ENCODE peak calls at places on chromosome 20, in six cellular contexts. P is fibroblast of pulmonary artery, E is naive B cell, X is RCC 7860, W is iPS-NIHi11, S is tibial nerve. C is an unnamed sample.

GRCh38 chr20:40493551-40493950 is 195.5 kb downstream of the MAFB start:
- DNase-seq in P (no peak), E (no peak), X (no peak), W (no peak), S (no peak), C (no peak)

GRCh38 chr20:50868509-50869495 is 62.4 kb downstream of the ADNP start:
- DNase-seq in P (no peak), E (no peak), X (no peak), W (no peak), S (no peak), C (no peak)

GRCh38 chr20:47970282-47970903 is 185.1 kb upstream of the SULF2 start:
- DNase-seq in P (no peak), E (no peak), X (peak), W (no peak), S (no peak), C (no peak)

GRCh38 chr20:58714340-58714922 is 21.8 kb downstream of the NPEPL1 start:
- DNase-seq in P (no peak), E (no peak), X (no peak), W (no peak), S (no peak), C (no peak)

GRCh38 chr20:62558779-62559178 is 83.0 kb upstream of the GATA5 start:
- DNase-seq in P (no peak), E (no peak), X (no peak), W (no peak), S (no peak), C (no peak)

GRCh38 chr20:52923123-52923543 is 49.0 kb upstream of the TSHZ2 start:
- DNase-seq in P (peak), E (no peak), X (peak), W (no peak), S (no peak), C (no peak)

GRCh38 chr20:7650481-7650880 is 289.8 kb downstream of the HAO1 start:
- DNase-seq in P (peak), E (no peak), X (no peak), W (no peak), S (peak), C (no peak)

GRCh38 chr20:61750093-61750492 is 315.6 kb downstream of the TAF4 start:
- DNase-seq in P (no peak), E (no peak), X (no peak), W (no peak), S (no peak), C (no peak)

GRCh38 chr20:57079016-57080005 is 187.1 kb downstream of the BMP7 start:
- DNase-seq in P (no peak), E (no peak), X (no peak), W (no peak), S (no peak), C (no peak)

GRCh38 chr20:62228982-62229545 is 9.0 kb upstream of the HRH3 start:
- DNase-seq in P (no peak), E (no peak), X (no peak), W (no peak), S (no peak), C (no peak)